ENCODE peak calls at places on chromosomes 6 and 20, in nine cellular contexts. One of them, this sample, is unnamed.

GRCh38 chr20:63498950-63499332 is at the start of gene EEF1A2:
- DNase-seq in effector CD4-positive, alpha-beta T cell: peak; percentile 51
- DNase-seq in bronchial epithelial cell: no peak
- DNase-seq in activated naive CD4-positive, alpha-beta T cell: peak; percentile 19
- DNase-seq in SHP77: no peak
- DNase-seq in activated CD4-positive, alpha-beta T cell treated with anti-CD3 and anti-CD28 coated beads, Interleukin-2, amount 50 U/mL, for 24 hours: no peak
- DNase-seq in activated T-cell treated with anti-CD3 and anti-CD28 coated beads, Interleukin-2, amount 50 U/mL, for 72 hours: peak; percentile 44
- DNase-seq in stimulated activated naive CD8-positive, alpha-beta T cell treated with anti-CD3 and anti-CD28 coated beads, Interleukin-15, Interleukin-2, amounts not matched to agents 100 U/mL and 50 U/mL, for 24 hours: peak; percentile 37
- DNase-seq in left ventricle myocardium superior: peak; percentile 84
- DNase-seq in this sample: no peak

GRCh38 chr6:111124406-111124805 is 37.1 kb downstream of the SLC16A10 start:
- DNase-seq in effector CD4-positive, alpha-beta T cell: no peak
- DNase-seq in bronchial epithelial cell: no peak
- DNase-seq in activated naive CD4-positive, alpha-beta T cell: no peak
- DNase-seq in SHP77: no peak
- DNase-seq in activated CD4-positive, alpha-beta T cell treated with anti-CD3 and anti-CD28 coated beads, Interleukin-2, amount 50 U/mL, for 24 hours: no peak
- DNase-seq in activated T-cell treated with anti-CD3 and anti-CD28 coated beads, Interleukin-2, amount 50 U/mL, for 72 hours: no peak
- DNase-seq in stimulated activated naive CD8-positive, alpha-beta T cell treated with anti-CD3 and anti-CD28 coated beads, Interleukin-15, Interleukin-2, amounts not matched to agents 100 U/mL and 50 U/mL, for 24 hours: no peak
- DNase-seq in left ventricle myocardium superior: no peak
- DNase-seq in this sample: no peak

GRCh38 chr6:162620067-162620466 is 107.5 kb downstream of the PRKN start:
- DNase-seq in effector CD4-positive, alpha-beta T cell: no peak
- DNase-seq in bronchial epithelial cell: no peak
- DNase-seq in activated naive CD4-positive, alpha-beta T cell: no peak
- DNase-seq in SHP77: no peak
- DNase-seq in activated CD4-positive, alpha-beta T cell treated with anti-CD3 and anti-CD28 coated beads, Interleukin-2, amount 50 U/mL, for 24 hours: no peak
- DNase-seq in activated T-cell treated with anti-CD3 and anti-CD28 coated beads, Interleukin-2, amount 50 U/mL, for 72 hours: no peak
- DNase-seq in stimulated activated naive CD8-positive, alpha-beta T cell treated with anti-CD3 and anti-CD28 coated beads, Interleukin-15, Interleukin-2, amounts not matched to agents 100 U/mL and 50 U/mL, for 24 hours: no peak
- DNase-seq in left ventricle myocardium superior: no peak
- DNase-seq in this sample: no peak

GRCh38 chr20:49411221-49411925 is 71.1 kb downstream of the KCNB1 start:
- DNase-seq in effector CD4-positive, alpha-beta T cell: no peak
- DNase-seq in bronchial epithelial cell: no peak
- DNase-seq in activated naive CD4-positive, alpha-beta T cell: no peak
- DNase-seq in SHP77: no peak
- DNase-seq in activated CD4-positive, alpha-beta T cell treated with anti-CD3 and anti-CD28 coated beads, Interleukin-2, amount 50 U/mL, for 24 hours: no peak
- DNase-seq in activated T-cell treated with anti-CD3 and anti-CD28 coated beads, Interleukin-2, amount 50 U/mL, for 72 hours: no peak
- DNase-seq in stimulated activated naive CD8-positive, alpha-beta T cell treated with anti-CD3 and anti-CD28 coated beads, Interleukin-15, Interleukin-2, amounts not matched to agents 100 U/mL and 50 U/mL, for 24 hours: no peak
- DNase-seq in left ventricle myocardium superior: no peak
- DNase-seq in this sample: no peak

GRCh38 chr20:23773127-23773526 is 22.4 kb upstream of the CST1 start:
- DNase-seq in effector CD4-positive, alpha-beta T cell: no peak
- DNase-seq in bronchial epithelial cell: no peak
- DNase-seq in activated naive CD4-positive, alpha-beta T cell: no peak
- DNase-seq in SHP77: no peak
- DNase-seq in activated CD4-positive, alpha-beta T cell treated with anti-CD3 and anti-CD28 coated beads, Interleukin-2, amount 50 U/mL, for 24 hours: no peak
- DNase-seq in activated T-cell treated with anti-CD3 and anti-CD28 coated beads, Interleukin-2, amount 50 U/mL, for 72 hours: no peak
- DNase-seq in stimulated activated naive CD8-positive, alpha-beta T cell treated with anti-CD3 and anti-CD28 coated beads, Interleukin-15, Interleukin-2, amounts not matched to agents 100 U/mL and 50 U/mL, for 24 hours: no peak
- DNase-seq in left ventricle myocardium superior: no peak
- DNase-seq in this sample: no peak

GRCh38 chr20:46122516-46123481 is 4.7 kb downstream of the CD40 start:
- DNase-seq in effector CD4-positive, alpha-beta T cell: no peak
- DNase-seq in bronchial epithelial cell: no peak
- DNase-seq in activated naive CD4-positive, alpha-beta T cell: no peak
- DNase-seq in SHP77: no peak
- DNase-seq in activated CD4-positive, alpha-beta T cell treated with anti-CD3 and anti-CD28 coated beads, Interleukin-2, amount 50 U/mL, for 24 hours: no peak
- DNase-seq in activated T-cell treated with anti-CD3 and anti-CD28 coated beads, Interleukin-2, amount 50 U/mL, for 72 hours: no peak
- DNase-seq in stimulated activated naive CD8-positive, alpha-beta T cell treated with anti-CD3 and anti-CD28 coated beads, Interleukin-15, Interleukin-2, amounts not matched to agents 100 U/mL and 50 U/mL, for 24 hours: no peak
- DNase-seq in left ventricle myocardium superior: no peak
- DNase-seq in this sample: no peak

GRCh38 chr6:75376347-75377024 is 91.9 kb upstream of the TMEM30A start:
- DNase-seq in effector CD4-positive, alpha-beta T cell: no peak
- DNase-seq in bronchial epithelial cell: peak; percentile 42
- DNase-seq in activated naive CD4-positive, alpha-beta T cell: no peak
- DNase-seq in SHP77: no peak
- DNase-seq in activated CD4-positive, alpha-beta T cell treated with anti-CD3 and anti-CD28 coated beads, Interleukin-2, amount 50 U/mL, for 24 hours: no peak
- DNase-seq in activated T-cell treated with anti-CD3 and anti-CD28 coated beads, Interleukin-2, amount 50 U/mL, for 72 hours: no peak
- DNase-seq in stimulated activated naive CD8-positive, alpha-beta T cell treated with anti-CD3 and anti-CD28 coated beads, Interleukin-15, Interleukin-2, amounts not matched to agents 100 U/mL and 50 U/mL, for 24 hours: no peak
- DNase-seq in left ventricle myocardium superior: no peak
- DNase-seq in this sample: no peak

GRCh38 chr20:1816384-1817381 is 78.5 kb upstream of the SIRPA start:
- DNase-seq in effector CD4-positive, alpha-beta T cell: no peak
- DNase-seq in bronchial epithelial cell: peak; percentile 85
- DNase-seq in activated naive CD4-positive, alpha-beta T cell: no peak
- DNase-seq in SHP77: no peak
- DNase-seq in activated CD4-positive, alpha-beta T cell treated with anti-CD3 and anti-CD28 coated beads, Interleukin-2, amount 50 U/mL, for 24 hours: no peak
- DNase-seq in activated T-cell treated with anti-CD3 and anti-CD28 coated beads, Interleukin-2, amount 50 U/mL, for 72 hours: peak; percentile 14
- DNase-seq in stimulated activated naive CD8-positive, alpha-beta T cell treated with anti-CD3 and anti-CD28 coated beads, Interleukin-15, Interleukin-2, amounts not matched to agents 100 U/mL and 50 U/mL, for 24 hours: no peak
- DNase-seq in left ventricle myocardium superior: no peak
- DNase-seq in this sample: no peak

GRCh38 chr20:362271-363254 is 15.7 kb downstream of the NRSN2 start:
- DNase-seq in effector CD4-positive, alpha-beta T cell: no peak
- DNase-seq in bronchial epithelial cell: peak; percentile 89
- DNase-seq in activated naive CD4-positive, alpha-beta T cell: no peak
- DNase-seq in SHP77: peak; percentile 97
- DNase-seq in activated CD4-positive, alpha-beta T cell treated with anti-CD3 and anti-CD28 coated beads, Interleukin-2, amount 50 U/mL, for 24 hours: no peak
- DNase-seq in activated T-cell treated with anti-CD3 and anti-CD28 coated beads, Interleukin-2, amount 50 U/mL, for 72 hours: peak; percentile 70
- DNase-seq in stimulated activated naive CD8-positive, alpha-beta T cell treated with anti-CD3 and anti-CD28 coated beads, Interleukin-15, Interleukin-2, amounts not matched to agents 100 U/mL and 50 U/mL, for 24 hours: peak; percentile 65
- DNase-seq in left ventricle myocardium superior: peak; percentile 93
- DNase-seq in this sample: no peak

GRCh38 chr20:34570859-34571306 is 12.4 kb downstream of the MAP1LC3A start:
- DNase-seq in effector CD4-positive, alpha-beta T cell: no peak
- DNase-seq in bronchial epithelial cell: peak; percentile 71
- DNase-seq in activated naive CD4-positive, alpha-beta T cell: no peak
- DNase-seq in SHP77: no peak
- DNase-seq in activated CD4-positive, alpha-beta T cell treated with anti-CD3 and anti-CD28 coated beads, Interleukin-2, amount 50 U/mL, for 24 hours: no peak
- DNase-seq in activated T-cell treated with anti-CD3 and anti-CD28 coated beads, Interleukin-2, amount 50 U/mL, for 72 hours: no peak
- DNase-seq in stimulated activated naive CD8-positive, alpha-beta T cell treated with anti-CD3 and anti-CD28 coated beads, Interleukin-15, Interleukin-2, amounts not matched to agents 100 U/mL and 50 U/mL, for 24 hours: no peak
- DNase-seq in left ventricle myocardium superior: no peak
- DNase-seq in this sample: no peak

GRCh38 chr20:11182715-11183114 is 508.9 kb upstream of the JAG1 start:
- DNase-seq in effector CD4-positive, alpha-beta T cell: no peak
- DNase-seq in bronchial epithelial cell: peak; percentile 37
- DNase-seq in activated naive CD4-positive, alpha-beta T cell: no peak
- DNase-seq in SHP77: no peak
- DNase-seq in activated CD4-positive, alpha-beta T cell treated with anti-CD3 and anti-CD28 coated beads, Interleukin-2, amount 50 U/mL, for 24 hours: no peak
- DNase-seq in activated T-cell treated with anti-CD3 and anti-CD28 coated beads, Interleukin-2, amount 50 U/mL, for 72 hours: no peak
- DNase-seq in stimulated activated naive CD8-positive, alpha-beta T cell treated with anti-CD3 and anti-CD28 coated beads, Interleukin-15, Interleukin-2, amounts not matched to agents 100 U/mL and 50 U/mL, for 24 hours: no peak
- DNase-seq in left ventricle myocardium superior: no peak
- DNase-seq in this sample: no peak

GRCh38 chr6:19995575-19996257 is 158.5 kb downstream of the ID4 start:
- DNase-seq in effector CD4-positive, alpha-beta T cell: no peak
- DNase-seq in bronchial epithelial cell: no peak
- DNase-seq in activated naive CD4-positive, alpha-beta T cell: no peak
- DNase-seq in SHP77: no peak
- DNase-seq in activated CD4-positive, alpha-beta T cell treated with anti-CD3 and anti-CD28 coated beads, Interleukin-2, amount 50 U/mL, for 24 hours: no peak
- DNase-seq in activated T-cell treated with anti-CD3 and anti-CD28 coated beads, Interleukin-2, amount 50 U/mL, for 72 hours: no peak
- DNase-seq in stimulated activated naive CD8-positive, alpha-beta T cell treated with anti-CD3 and anti-CD28 coated beads, Interleukin-15, Interleukin-2, amounts not matched to agents 100 U/mL and 50 U/mL, for 24 hours: no peak
- DNase-seq in left ventricle myocardium superior: no peak
- DNase-seq in this sample: no peak

This sample was measured in GM10248.